ENCODE peak calls at places on chromosomes 13 and 19, in six cellular contexts. B is choroid plexus epithelial cell, T is upper lobe of right lung, A is neural progenitor cell, S is AG09309, O is heart left ventricle. Z is an unnamed sample.

GRCh38 chr13:38350114-38350617 is 515 bp downstream of the UFM1 start:
- DNase-seq in B (peak; percentile 65), T (peak; percentile 88), A (peak; percentile 61), S (peak; percentile 11), O (peak; percentile 50), Z (peak; percentile 35)

GRCh38 chr19:16380314-16380695 is 55.7 kb downstream of the KLF2 start:
- DNase-seq in B (no peak), T (no peak), A (no peak), S (no peak), O (no peak), Z (no peak)

GRCh38 chr13:114131581-114132418 is 623 bp downstream of the RASA3 start:
- DNase-seq in B (peak; percentile 50), T (no peak), A (peak; percentile 64), S (no peak), O (no peak), Z (peak; percentile 67)

GRCh38 chr13:103156346-103156998 is 90.3 kb upstream of the SLC10A2 start:
- DNase-seq in B (peak; percentile 3), T (no peak), A (no peak), S (no peak), O (no peak), Z (no peak)

GRCh38 chr13:91355099-91355825 is 7.8 kb downstream of the MIR17HG start:
- DNase-seq in B (no peak), T (no peak), A (no peak), S (no peak), O (no peak), Z (no peak)

GRCh38 chr13:111095031-111095840 is 19.9 kb upstream of the ARHGEF7 start:
- DNase-seq in B (no peak), T (peak; percentile 61), A (no peak), S (no peak), O (no peak), Z (no peak)

GRCh38 chr13:75770164-75771145 is 134.3 kb downstream of the LMO7 start:
- DNase-seq in B (peak; percentile 60), T (no peak), A (no peak), S (no peak), O (no peak), Z (no peak)

GRCh38 chr13:96958286-96958891 is 35.9 kb downstream of the OXGR1 start:
- DNase-seq in B (peak; percentile 61), T (no peak), A (peak; percentile 64), S (no peak), O (no peak), Z (peak; percentile 13)

GRCh38 chr13:63636231-63636993 is 2220.8 kb upstream of the PCDH20 start:
- DNase-seq in B (peak; percentile 42), T (no peak), A (no peak), S (no peak), O (no peak), Z (peak; percentile 5)

GRCh38 chr13:45198924-45199323 is 1.9 kb downstream of the KCTD4 start:
- DNase-seq in B (peak; percentile 54), T (no peak), A (no peak), S (no peak), O (no peak), Z (no peak)

GRCh38 chr19:41984961-41985360 is 9.1 kb downstream of the ATP1A3 start:
- DNase-seq in B (no peak), T (no peak), A (no peak), S (no peak), O (no peak), Z (no peak)

GRCh38 chr19:18612772-18613588 is at the start of gene TMEM59L:
- DNase-seq in B (no peak), T (no peak), A (peak; percentile 77), S (no peak), O (no peak), Z (peak; percentile 57)

GRCh38 chr19:19006213-19006612 is 27.1 kb downstream of the SUGP2 start:
- DNase-seq in B (peak; percentile 15), T (no peak), A (no peak), S (no peak), O (no peak), Z (no peak)

GRCh38 chr13:99320693-99321481 is 13.7 kb upstream of the GPR183 start:
- DNase-seq in B (peak; percentile 93), T (no peak), A (no peak), S (peak; percentile 72), O (no peak), Z (no peak)

GRCh38 chr19:9673912-9674668 is 810 bp downstream of the ZNF562 start:
- DNase-seq in B (peak; percentile 2), T (no peak), A (no peak), S (no peak), O (no peak), Z (no peak)

GRCh38 chr19:45355910-45356309 is 14.5 kb downstream of the ERCC2 start:
- DNase-seq in B (no peak), T (no peak), A (no peak), S (no peak), O (no peak), Z (no peak)

GRCh38 chr13:39600766-39601165 is 2.2 kb downstream of the LHFPL6 start:
- DNase-seq in B (peak; percentile 56), T (no peak), A (peak; percentile 62), S (no peak), O (peak; percentile 74), Z (no peak)

GRCh38 chr19:38135150-38135998 is 88.6 kb downstream of the DPF1 start:
- DNase-seq in B (peak; percentile 37), T (no peak), A (peak; percentile 26), S (no peak), O (no peak), Z (no peak)

GRCh38 chr13:97058417-97058816 is 64.1 kb upstream of the OXGR1 start:
- DNase-seq in B (peak; percentile 20), T (no peak), A (peak; percentile 28), S (no peak), O (no peak), Z (no peak)

GRCh38 chr13:46476174-46476573 is 76.8 kb upstream of the LRCH1 start:
- DNase-seq in B (no peak), T (no peak), A (no peak), S (no peak), O (no peak), Z (no peak)

GRCh38 chr19:51194527-51195315 is 30.2 kb upstream of the CD33 start:
- DNase-seq in B (no peak), T (no peak), A (no peak), S (no peak), O (no peak), Z (no peak)

GRCh38 chr13:50123002-50123401 is 107.8 kb downstream of the KCNRG start:
- DNase-seq in B (no peak), T (no peak), A (no peak), S (no peak), O (no peak), Z (no peak)

GRCh38 chr19:48489608-48490216 is 20.5 kb downstream of the CYTH2 start:
- DNase-seq in B (peak; percentile 58), T (peak; percentile 90), A (peak; percentile 85), S (no peak), O (peak; percentile 68), Z (peak; percentile 90)

GRCh38 chr19:4108767-4109625 is 14.9 kb downstream of the MAP2K2 start:
- DNase-seq in B (no peak), T (no peak), A (no peak), S (no peak), O (no peak), Z (peak; percentile 87)

GRCh38 chr19:49890349-49891311 is 6.1 kb downstream of the IL4I1 start:
- DNase-seq in B (no peak), T (peak; percentile 80), A (peak; percentile 82), S (no peak), O (no peak), Z (peak; percentile 91)

GRCh38 chr13:47908200-47908902 is 92.7 kb downstream of the SUCLA2 start:
- DNase-seq in B (peak; percentile 94), T (no peak), A (no peak), S (no peak), O (no peak), Z (no peak)

GRCh38 chr13:100131863-100132574 is 43.1 kb downstream of the PCCA start:
- DNase-seq in B (peak; percentile 88), T (no peak), A (no peak), S (peak; percentile 27), O (no peak), Z (no peak)

GRCh38 chr13:52852444-52852843 is 4.0 kb upstream of the PCDH8 start:
- DNase-seq in B (no peak), T (no peak), A (no peak), S (no peak), O (no peak), Z (no peak)

GRCh38 chr13:52851153-52851962 is 2.9 kb upstream of the PCDH8 start:
- DNase-seq in B (peak; percentile 13), T (peak; percentile 69), A (peak; percentile 97), S (no peak), O (peak; percentile 29), Z (peak; percentile 69)

GRCh38 chr13:52848455-52849190 is at the start of gene PCDH8:
- DNase-seq in B (no peak), T (no peak), A (peak; percentile 96), S (no peak), O (no peak), Z (no peak)

GRCh38 chr13:52849727-52850395 is 1.4 kb upstream of the PCDH8 start:
- DNase-seq in B (no peak), T (no peak), A (peak; percentile 40), S (no peak), O (no peak), Z (no peak)

GRCh38 chr13:52850396-52851152 is 2.1 kb upstream of the PCDH8 start:
- DNase-seq in B (peak; percentile 27), T (peak; percentile 87), A (peak; percentile 93), S (no peak), O (peak; percentile 71), Z (peak; percentile 80)
- TF ChIP-seq CTCF in B (no peak), T (no peak), A (peak; percentile 80), S (peak; percentile 19), O (no peak), Z (no peak)

GRCh38 chr13:105530468-105530867 is 1005.0 kb downstream of the EFNB2 start:
- DNase-seq in B (no peak), T (no peak), A (no peak), S (no peak), O (no peak), Z (no peak)
- TF ChIP-seq CTCF in B (no peak), T (no peak), A (no peak), S (no peak), O (no peak), Z (no peak)

GRCh38 chr19:33375760-33376159 is 2.3 kb downstream of the CEBPG start:
- DNase-seq in B (peak; percentile 52), T (no peak), A (no peak), S (no peak), O (no peak), Z (no peak)

GRCh38 chr19:33376423-33376822 is 2.9 kb downstream of the CEBPG start:
- DNase-seq in B (peak; percentile 70), T (no peak), A (no peak), S (peak; percentile 63), O (peak; percentile 77), Z (no peak)

GRCh38 chr19:33374406-33374703 is 846 bp downstream of the CEBPG start:
- DNase-seq in B (peak; percentile 47), T (no peak), A (peak; percentile 41), S (no peak), O (no peak), Z (no peak)

GRCh38 chr19:33375156-33375744 is 1.7 kb downstream of the CEBPG start:
- DNase-seq in B (no peak), T (no peak), A (no peak), S (no peak), O (no peak), Z (no peak)

GRCh38 chr19:33373701-33374405 is at the start of gene CEBPG:
- DNase-seq in B (peak; percentile 74), T (peak; percentile 87), A (peak; percentile 73), S (no peak), O (peak; percentile 62), Z (peak; percentile 87)
- TF ChIP-seq CTCF in B (peak; percentile 13), T (peak; percentile 17), A (peak; percentile 29), S (no peak), O (no peak), Z (peak; percentile 7)

GRCh38 chr19:13861392-13861713 is 15.6 kb upstream of the NANOS3 start:
- DNase-seq in B (no peak), T (no peak), A (no peak), S (no peak), O (peak; percentile 55), Z (peak; percentile 62)
- TF ChIP-seq CTCF in B (no peak), T (no peak), A (no peak), S (no peak), O (no peak), Z (no peak)

Z was measured in GM20000.